ENCODE peak calls at places on chromosomes 5 and 9, in four cellular contexts. Q is SK-N-SH, L is WTC11, R is GM12878. P is an unnamed sample.

GRCh38 chr9:83583151-83584014 is 39.6 kb upstream of the IDNK start:
- DNase-seq in Q (peak), L (peak), R (no peak), P (peak)

GRCh38 chr9:25724424-25724823 is 46.2 kb upstream of the TUSC1 start:
- DNase-seq in Q (no peak), L (no peak), R (no peak), P (no peak)

GRCh38 chr9:92607773-92608172 is 62.2 kb downstream of the IPPK start:
- DNase-seq in Q (peak), L (no peak), R (no peak), P (no peak)

GRCh38 chr5:179461576-179461975 is 88.8 kb upstream of the RUFY1 start:
- DNase-seq in Q (no peak), L (no peak), R (no peak), P (no peak)

GRCh38 chr9:135522931-135523330 is 1.7 kb downstream of the LCN1 start:
- DNase-seq in Q (peak), L (no peak), R (no peak), P (no peak)

GRCh38 chr5:27854243-27854852 is 816.0 kb upstream of the CDH9 start:
- DNase-seq in Q (no peak), L (no peak), R (no peak), P (no peak)

GRCh38 chr9:79537838-79538237 is 33.9 kb upstream of the TLE4 start:
- DNase-seq in Q (no peak), L (no peak), R (no peak), P (no peak)

GRCh38 chr5:138068742-138069375 is 15.0 kb upstream of the WNT8A start:
- DNase-seq in Q (peak), L (peak), R (peak), P (peak)

GRCh38 chr9:89592963-89593775 is 11.6 kb upstream of the GADD45G start:
- DNase-seq in Q (no peak), L (peak), R (no peak), P (no peak)

GRCh38 chr9:95505072-95505471 is 11.7 kb downstream of the PTCH1 start:
- DNase-seq in Q (no peak), L (no peak), R (no peak), P (no peak)

GRCh38 chr5:90632799-90633198 is 74.2 kb downstream of the ADGRV1 start:
- DNase-seq in Q (no peak), L (no peak), R (no peak), P (no peak)

GRCh38 chr5:78519198-78519941 is 129.2 kb downstream of the LHFPL2 start:
- DNase-seq in Q (no peak), L (no peak), R (no peak), P (no peak)

GRCh38 chr9:111948958-111949357 is 52.3 kb downstream of the UGCG start:
- DNase-seq in Q (no peak), L (no peak), R (no peak), P (no peak)

GRCh38 chr9:136220017-136220729 is 15.2 kb upstream of the LHX3 start:
- DNase-seq in Q (no peak), L (no peak), R (no peak), P (peak)

GRCh38 chr5:52077941-52078825 is 694.9 kb downstream of the ISL1 start:
- DNase-seq in Q (no peak), L (peak), R (no peak), P (no peak)

GRCh38 chr9:78030553-78031270 is 899 bp downstream of the GNAQ start:
- DNase-seq in Q (peak), L (peak), R (no peak), P (peak)

GRCh38 chr5:170551622-170552021 is 47.8 kb downstream of the KCNIP1 start:
- DNase-seq in Q (no peak), L (no peak), R (no peak), P (no peak)

GRCh38 chr5:120682851-120683250 is 218.8 kb downstream of the PRR16 start:
- DNase-seq in Q (no peak), L (no peak), R (no peak), P (no peak)

GRCh38 chr5:130337179-130337888 is 433.1 kb downstream of the CHSY3 start:
- DNase-seq in Q (no peak), L (no peak), R (no peak), P (no peak)

GRCh38 chr5:130331332-130331731 is 427.1 kb downstream of the CHSY3 start:
- DNase-seq in Q (no peak), L (no peak), R (no peak), P (no peak)

GRCh38 chr5:130335116-130335515 is 430.9 kb downstream of the CHSY3 start:
- DNase-seq in Q (no peak), L (no peak), R (no peak), P (no peak)

GRCh38 chr5:130333089-130333488 is 428.8 kb downstream of the CHSY3 start:
- DNase-seq in Q (no peak), L (no peak), R (no peak), P (no peak)
- TF ChIP-seq USF1 in Q (no peak), L (no peak), R (no peak), P (no peak)

GRCh38 chr5:32038537-32038936 is 135.6 kb downstream of the GOLPH3 start:
- DNase-seq in Q (no peak), L (no peak), R (no peak), P (no peak)
- TF ChIP-seq USF1 in Q (no peak), L (no peak), R (no peak), P (no peak)

GRCh38 chr9:10479172-10479571 is 133.6 kb downstream of the PTPRD start:
- DNase-seq in Q (peak), L (no peak), R (no peak), P (no peak)
- TF ChIP-seq USF1 in Q (no peak), L (no peak), R (no peak), P (no peak)

DNA sequence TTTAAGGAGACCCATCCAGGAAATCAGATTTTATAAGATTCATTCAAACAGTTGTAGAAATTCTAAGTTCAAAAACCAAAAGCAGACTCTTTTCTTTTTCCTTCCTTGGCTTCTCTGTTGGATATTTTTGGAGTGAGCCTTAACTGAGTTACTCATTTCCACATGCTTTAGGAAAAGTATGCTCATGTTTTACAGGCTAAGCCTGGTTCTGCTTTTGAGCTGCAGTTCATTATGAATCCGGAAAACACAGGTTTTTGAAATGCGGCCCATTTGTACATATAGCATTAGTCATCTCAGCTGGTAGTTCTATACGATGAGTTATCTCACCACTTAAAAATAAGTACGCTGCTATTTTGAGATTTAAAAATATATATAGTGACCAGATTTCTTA is 156.6 kb upstream of the DMRT1 start:
- DNase-seq in Q (no peak), L (no peak), R (no peak), P (no peak)
- TF ChIP-seq USF1 in Q (no peak), L (no peak), R (no peak), P (no peak)

DNA sequence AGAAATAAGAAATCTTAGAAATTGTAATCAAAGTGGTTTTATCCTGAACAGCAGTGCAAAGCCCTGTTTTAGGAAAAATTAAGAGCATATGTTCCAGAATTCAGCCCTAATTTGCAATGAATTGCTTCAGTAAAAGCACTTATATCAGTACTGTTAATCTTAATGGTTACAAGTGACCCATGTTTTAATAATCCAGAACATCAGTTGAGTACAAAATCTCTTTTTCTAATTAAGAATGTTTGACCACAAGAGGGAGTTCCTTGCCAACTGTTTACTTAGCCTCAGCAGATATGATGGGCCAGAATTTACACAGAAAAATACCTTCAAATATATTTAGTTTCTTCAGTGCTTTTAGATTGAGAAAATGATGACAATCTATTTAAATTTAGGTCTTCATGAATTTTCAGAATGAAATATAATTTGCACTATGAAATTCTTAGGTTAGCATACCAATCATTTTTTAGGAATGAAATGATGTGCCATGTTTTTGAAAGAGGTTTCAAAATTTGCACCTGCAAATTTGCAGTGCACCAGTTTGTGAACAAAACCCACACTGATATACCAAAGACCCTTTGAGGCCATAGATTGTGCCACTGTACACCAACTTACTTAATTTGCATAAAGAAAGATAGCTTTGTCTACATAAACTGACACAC is 926.3 kb upstream of the ARRDC3 start:
- DNase-seq in Q (peak), L (no peak), R (no peak), P (peak)
- TF ChIP-seq USF1 in Q (no peak), L (no peak), R (no peak), P (no peak)

DNA sequence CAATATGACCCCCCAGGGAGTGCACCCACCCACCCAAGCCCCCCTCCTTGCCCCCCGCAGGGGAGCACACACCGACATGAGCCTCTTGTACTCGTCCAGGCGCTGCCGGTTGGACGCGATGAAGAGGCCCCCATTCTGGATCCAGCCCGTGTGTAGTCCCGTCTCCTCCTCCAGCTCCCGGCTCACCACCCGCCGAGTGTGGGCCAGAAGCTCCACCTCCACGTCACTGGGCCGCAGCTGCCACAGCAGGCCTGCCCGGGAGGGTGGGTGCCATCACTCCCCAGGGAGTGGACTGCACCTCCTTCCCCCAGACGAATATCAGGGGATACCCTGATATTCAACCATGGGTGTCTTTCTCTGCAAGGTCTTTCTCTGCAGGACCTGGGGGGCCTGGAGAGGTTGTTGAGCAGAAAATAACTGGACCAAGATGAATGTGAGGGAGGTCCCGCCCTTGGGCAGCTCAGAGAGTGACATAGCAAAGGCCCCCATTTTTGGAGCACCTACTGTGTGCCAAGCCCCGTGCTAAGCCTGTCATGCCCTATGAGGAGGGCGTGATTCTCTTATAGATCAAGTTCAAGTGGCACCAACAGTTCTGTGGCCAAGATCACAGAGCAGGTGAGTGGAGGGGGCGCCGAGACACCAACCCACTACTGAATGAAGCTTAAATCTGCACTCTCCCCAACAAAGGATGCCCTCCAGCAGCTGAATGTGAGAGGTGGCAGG is 5.6 kb downstream of the SARDH start:
- DNase-seq in Q (no peak), L (no peak), R (no peak), P (no peak)
- TF ChIP-seq USF1 in Q (no peak), L (no peak), R (no peak), P (no peak)